ENCODE peak calls at places on chromosomes 3 and 15, in eight cellular contexts. One of them, this sample, is unnamed.

GRCh38 chr3:32569540-32570425 is 875 bp downstream of the DYNC1LI1 start:
- DNase-seq in tibial nerve: no peak
- DNase-seq in lung: peak; percentile 65
- DNase-seq in aorta: peak; percentile 86
- DNase-seq in K562: peak; percentile 86
- DNase-seq in AG04449: no peak
- DNase-seq in cardiac fibroblast: peak; percentile 44
- DNase-seq in uterus: peak; percentile 44
- DNase-seq in this sample: no peak

GRCh38 chr15:87118424-87118823 is 1038.8 kb downstream of the AGBL1 start:
- DNase-seq in cardiac fibroblast: no peak
- DNase-seq in AG04449: no peak
- DNase-seq in lung: no peak
- DNase-seq in uterus: no peak
- DNase-seq in K562: no peak
- DNase-seq in aorta: no peak
- DNase-seq in tibial nerve: no peak
- DNase-seq in this sample: no peak

GRCh38 chr15:67415186-67415585 is 105.7 kb upstream of the C15orf61 start:
- DNase-seq in uterus: no peak
- DNase-seq in AG04449: no peak
- DNase-seq in tibial nerve: no peak
- DNase-seq in aorta: no peak
- DNase-seq in lung: no peak
- DNase-seq in cardiac fibroblast: no peak
- DNase-seq in K562: no peak
- DNase-seq in this sample: no peak

GRCh38 chr3:153052096-153052460 is 109.9 kb upstream of the RAP2B start:
- DNase-seq in K562: peak; percentile 91
- DNase-seq in AG04449: peak; percentile 72
- DNase-seq in cardiac fibroblast: peak; percentile 94
- DNase-seq in uterus: peak; percentile 50
- DNase-seq in tibial nerve: no peak
- DNase-seq in aorta: peak; percentile 84
- DNase-seq in lung: no peak
- DNase-seq in this sample: peak; percentile 87

GRCh38 chr3:29261119-29261518 is 19.8 kb upstream of the RBMS3 start:
- DNase-seq in cardiac fibroblast: no peak
- DNase-seq in AG04449: no peak
- DNase-seq in tibial nerve: no peak
- DNase-seq in K562: no peak
- DNase-seq in lung: no peak
- DNase-seq in uterus: no peak
- DNase-seq in aorta: no peak
- DNase-seq in this sample: no peak

GRCh38 chr3:19487386-19487785 is 339.1 kb downstream of the KCNH8 start:
- DNase-seq in tibial nerve: no peak
- DNase-seq in K562: no peak
- DNase-seq in lung: no peak
- DNase-seq in aorta: no peak
- DNase-seq in cardiac fibroblast: no peak
- DNase-seq in AG04449: no peak
- DNase-seq in uterus: no peak
- DNase-seq in this sample: no peak

GRCh38 chr15:91348812-91349500 is 248.9 kb downstream of the SV2B start:
- DNase-seq in AG04449: no peak
- DNase-seq in tibial nerve: no peak
- DNase-seq in K562: no peak
- DNase-seq in uterus: no peak
- DNase-seq in aorta: no peak
- DNase-seq in cardiac fibroblast: peak; percentile 56
- DNase-seq in lung: no peak
- DNase-seq in this sample: no peak

GRCh38 chr3:16842710-16843270 is 42.0 kb upstream of the PLCL2 start:
- DNase-seq in uterus: no peak
- DNase-seq in aorta: no peak
- DNase-seq in cardiac fibroblast: no peak
- DNase-seq in AG04449: no peak
- DNase-seq in lung: no peak
- DNase-seq in tibial nerve: no peak
- DNase-seq in K562: no peak
- DNase-seq in this sample: no peak

GRCh38 chr15:32774022-32774421 is 56.2 kb downstream of the GREM1 start:
- DNase-seq in tibial nerve: no peak
- DNase-seq in AG04449: peak; percentile 97
- DNase-seq in uterus: no peak
- DNase-seq in lung: no peak
- DNase-seq in K562: no peak
- DNase-seq in aorta: no peak
- DNase-seq in cardiac fibroblast: peak; percentile 98
- DNase-seq in this sample: peak; percentile 92

GRCh38 chr15:77186518-77187095 is 115.7 kb upstream of the TSPAN3 start:
- DNase-seq in tibial nerve: no peak
- DNase-seq in aorta: no peak
- DNase-seq in K562: peak; percentile 45
- DNase-seq in cardiac fibroblast: peak; percentile 61
- DNase-seq in lung: no peak
- DNase-seq in AG04449: no peak
- DNase-seq in uterus: no peak
- DNase-seq in this sample: no peak

GRCh38 chr3:56783644-56784451 is 17.9 kb downstream of the ARHGEF3 start:
- DNase-seq in uterus: peak; percentile 71
- DNase-seq in tibial nerve: no peak
- DNase-seq in lung: peak; percentile 68
- DNase-seq in K562: no peak
- DNase-seq in aorta: no peak
- DNase-seq in cardiac fibroblast: peak; percentile 83
- DNase-seq in AG04449: peak; percentile 28
- DNase-seq in this sample: peak; percentile 85

GRCh38 chr3:75294124-75294523 is 370.0 kb upstream of the FRG2C start:
- DNase-seq in AG04449: no peak
- DNase-seq in K562: peak; percentile 6
- DNase-seq in uterus: peak; percentile 18
- DNase-seq in lung: peak; percentile 40
- DNase-seq in cardiac fibroblast: peak; percentile 40
- DNase-seq in tibial nerve: no peak
- DNase-seq in aorta: peak; percentile 75
- DNase-seq in this sample: peak; percentile 6

GRCh38 chr3:177330771-177331170 is 133.5 kb upstream of the TBL1XR1 start:
- DNase-seq in uterus: no peak
- DNase-seq in K562: no peak
- DNase-seq in AG04449: no peak
- DNase-seq in aorta: no peak
- DNase-seq in tibial nerve: no peak
- DNase-seq in cardiac fibroblast: no peak
- DNase-seq in lung: no peak
- DNase-seq in this sample: no peak

GRCh38 chr3:48039487-48040190 is 23.4 kb upstream of the MAP4 start:
- DNase-seq in uterus: no peak
- DNase-seq in aorta: no peak
- DNase-seq in lung: no peak
- DNase-seq in tibial nerve: no peak
- DNase-seq in AG04449: no peak
- DNase-seq in cardiac fibroblast: peak; percentile 89
- DNase-seq in K562: no peak
- DNase-seq in this sample: no peak

GRCh38 chr3:4355401-4356224 is 52.4 kb downstream of the SETMAR start:
- DNase-seq in aorta: no peak
- DNase-seq in lung: no peak
- DNase-seq in cardiac fibroblast: no peak
- DNase-seq in AG04449: no peak
- DNase-seq in uterus: peak; percentile 58
- DNase-seq in tibial nerve: peak; percentile 26
- DNase-seq in K562: peak; percentile 55
- DNase-seq in this sample: no peak

GRCh38 chr3:4356225-4356540 is 53.0 kb downstream of the SETMAR start:
- DNase-seq in cardiac fibroblast: no peak
- DNase-seq in uterus: no peak
- DNase-seq in tibial nerve: no peak
- DNase-seq in lung: no peak
- DNase-seq in AG04449: no peak
- DNase-seq in aorta: no peak
- DNase-seq in K562: no peak
- DNase-seq in this sample: no peak

GRCh38 chr3:4351872-4352271 is 48.7 kb downstream of the SETMAR start:
- DNase-seq in lung: no peak
- DNase-seq in K562: peak; percentile 14
- DNase-seq in uterus: no peak
- DNase-seq in AG04449: no peak
- DNase-seq in tibial nerve: no peak
- DNase-seq in cardiac fibroblast: no peak
- DNase-seq in aorta: no peak
- DNase-seq in this sample: no peak

GRCh38 chr3:4351164-4351855 is 48.1 kb downstream of the SETMAR start:
- DNase-seq in lung: no peak
- DNase-seq in K562: peak; percentile 75
- DNase-seq in cardiac fibroblast: peak; percentile 68
- DNase-seq in AG04449: no peak
- DNase-seq in tibial nerve: no peak
- DNase-seq in aorta: no peak
- DNase-seq in uterus: no peak
- DNase-seq in this sample: no peak

GRCh38 chr3:4350789-4351163 is 47.6 kb downstream of the SETMAR start:
- DNase-seq in AG04449: peak; percentile 14
- DNase-seq in aorta: no peak
- DNase-seq in uterus: peak; percentile 63
- DNase-seq in tibial nerve: no peak
- DNase-seq in cardiac fibroblast: peak; percentile 91
- DNase-seq in K562: peak; percentile 87
- DNase-seq in lung: no peak
- DNase-seq in this sample: peak; percentile 14
- H3K4me3 ChIP-seq in AG04449: no peak overlapping the region
- H3K4me3 ChIP-seq in aorta: peak overlapping the region; percentile 35
- H3K4me3 ChIP-seq in uterus: peak overlapping the region; percentile 18
- H3K4me3 ChIP-seq in tibial nerve: peak overlapping the region; percentile 29
- H3K4me3 ChIP-seq in cardiac fibroblast: peak overlapping the region; percentile 44
- H3K4me3 ChIP-seq in K562: peak overlapping the region; percentile 4
- H3K4me3 ChIP-seq in lung: no peak overlapping the region
- H3K4me3 ChIP-seq in this sample: no peak overlapping the region

DNA sequence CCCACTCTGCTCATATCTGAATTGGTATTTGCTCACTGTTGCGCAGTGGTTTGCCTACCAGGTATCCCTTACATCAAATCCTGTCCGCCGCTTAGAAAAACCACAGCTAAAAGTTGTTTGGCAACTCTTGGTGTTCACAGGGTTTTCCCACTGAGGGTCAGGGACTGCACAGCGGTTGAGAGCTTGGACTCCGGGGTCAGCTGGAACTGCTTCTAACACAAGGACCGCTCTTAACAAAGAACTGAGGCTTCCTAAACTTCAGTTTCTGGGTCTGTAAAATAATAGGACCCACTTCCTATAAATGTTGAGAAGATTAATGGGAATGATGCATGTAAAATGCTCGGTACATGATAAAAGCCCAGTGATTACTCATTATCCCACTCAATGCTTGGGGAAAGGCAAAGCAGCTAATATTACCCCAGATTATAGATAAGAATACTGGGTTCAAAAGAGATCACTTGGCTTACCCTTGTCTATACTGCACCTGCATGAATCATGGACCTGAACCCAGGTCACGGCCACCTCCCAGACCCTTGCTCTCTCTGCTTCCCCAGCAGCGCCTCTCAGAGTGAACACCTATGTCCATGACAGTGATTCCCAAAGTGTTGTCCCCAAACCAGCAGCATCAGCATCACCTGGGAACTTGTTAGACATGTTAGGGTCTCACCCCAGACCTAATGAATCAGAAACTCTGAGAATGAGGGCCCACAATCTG is 36.1 kb downstream of the LIPC start:
- DNase-seq in cardiac fibroblast: no peak
- DNase-seq in AG04449: no peak
- DNase-seq in lung: no peak
- DNase-seq in tibial nerve: no peak
- DNase-seq in uterus: no peak
- DNase-seq in aorta: no peak
- DNase-seq in K562: no peak
- DNase-seq in this sample: no peak
- H3K4me3 ChIP-seq in cardiac fibroblast: no peak overlapping the region
- H3K4me3 ChIP-seq in AG04449: no peak overlapping the region
- H3K4me3 ChIP-seq in lung: no peak overlapping the region
- H3K4me3 ChIP-seq in tibial nerve: no peak overlapping the region
- H3K4me3 ChIP-seq in uterus: no peak overlapping the region
- H3K4me3 ChIP-seq in aorta: no peak overlapping the region
- H3K4me3 ChIP-seq in K562: no peak overlapping the region
- H3K4me3 ChIP-seq in this sample: no peak overlapping the region

GRCh38 chr3:154338008-154338407 is 13.7 kb upstream of the DHX36 start:
- DNase-seq in AG04449: no peak
- DNase-seq in lung: no peak
- DNase-seq in aorta: no peak
- DNase-seq in tibial nerve: no peak
- DNase-seq in K562: no peak
- DNase-seq in uterus: no peak
- DNase-seq in cardiac fibroblast: no peak
- DNase-seq in this sample: no peak

GRCh38 chr3:154338570-154338969 is 14.3 kb upstream of the DHX36 start:
- DNase-seq in K562: no peak
- DNase-seq in uterus: no peak
- DNase-seq in tibial nerve: no peak
- DNase-seq in AG04449: no peak
- DNase-seq in lung: no peak
- DNase-seq in cardiac fibroblast: no peak
- DNase-seq in aorta: no peak
- DNase-seq in this sample: no peak

GRCh38 chr3:154334973-154335420 is 10.7 kb upstream of the DHX36 start:
- DNase-seq in cardiac fibroblast: peak; percentile 67
- DNase-seq in AG04449: no peak
- DNase-seq in lung: no peak
- DNase-seq in aorta: no peak
- DNase-seq in uterus: no peak
- DNase-seq in tibial nerve: no peak
- DNase-seq in K562: peak; percentile 32
- DNase-seq in this sample: no peak
- H3K4me3 ChIP-seq in cardiac fibroblast: no peak overlapping the region
- H3K4me3 ChIP-seq in AG04449: no peak overlapping the region
- H3K4me3 ChIP-seq in lung: no peak overlapping the region
- H3K4me3 ChIP-seq in aorta: no peak overlapping the region
- H3K4me3 ChIP-seq in uterus: no peak overlapping the region
- H3K4me3 ChIP-seq in tibial nerve: no peak overlapping the region
- H3K4me3 ChIP-seq in K562: no peak overlapping the region
- H3K4me3 ChIP-seq in this sample: no peak overlapping the region

GRCh38 chr15:40845511-40846284 is 1.9 kb downstream of the SPINT1 start:
- DNase-seq in aorta: peak; percentile 34
- DNase-seq in lung: peak; percentile 82
- DNase-seq in cardiac fibroblast: no peak
- DNase-seq in tibial nerve: no peak
- DNase-seq in K562: peak; percentile 37
- DNase-seq in AG04449: no peak
- DNase-seq in uterus: no peak
- DNase-seq in this sample: no peak
- H3K4me3 ChIP-seq in aorta: no peak overlapping the region
- H3K4me3 ChIP-seq in lung: peak overlapping the region; percentile 16
- H3K4me3 ChIP-seq in cardiac fibroblast: no peak overlapping the region
- H3K4me3 ChIP-seq in tibial nerve: peak overlapping the region; percentile 3
- H3K4me3 ChIP-seq in K562: no peak overlapping the region
- H3K4me3 ChIP-seq in AG04449: no peak overlapping the region
- H3K4me3 ChIP-seq in uterus: no peak overlapping the region
- H3K4me3 ChIP-seq in this sample: no peak overlapping the region

This sample was measured in skeletal muscle cell.